ENCODE peak calls at places on chromosomes 16 and 17, in seven cellular contexts. Z is upper lobe of left lung, C is sigmoid colon, E is K562, J is A549, T is HCT116, A is transverse colon. R is an unnamed sample.

GRCh38 chr17:80253631-80254395 is 6.8 kb upstream of the RNF213 start:
- DNase-seq in E (no peak), Z (no peak), C (no peak), T (no peak), A (no peak), J (no peak), R (no peak)

GRCh38 chr17:79792371-79792871 is 4.5 kb downstream of the CBX8 start:
- DNase-seq in A (no peak), E (no peak), J (peak), Z (no peak), T (no peak), C (no peak), R (no peak)

GRCh38 chr17:880074-880870 is 98.1 kb downstream of the MRM3 start:
- DNase-seq in T (no peak), A (no peak), C (no peak), J (no peak), E (no peak), Z (no peak), R (no peak)

GRCh38 chr17:67503184-67503583 is 126.1 kb downstream of the PITPNC1 start:
- DNase-seq in E (no peak), J (no peak), Z (no peak), C (no peak), A (no peak), T (peak), R (no peak)

GRCh38 chr17:9363440-9364350 is 211.9 kb downstream of the STX8 start:
- DNase-seq in E (no peak), J (no peak), C (no peak), Z (no peak), T (peak), A (no peak), R (no peak)

GRCh38 chr16:82059983-82060421 is 24.9 kb downstream of the HSD17B2 start:
- DNase-seq in T (no peak), J (no peak), C (no peak), A (no peak), Z (no peak), E (no peak), R (no peak)

GRCh38 chr17:913207-913606 is 66.4 kb downstream of the NXN start:
- DNase-seq in J (no peak), A (no peak), Z (no peak), E (no peak), C (no peak), T (no peak), R (no peak)

GRCh38 chr17:8081876-8082275 is 5.6 kb downstream of the ALOX12B start:
- DNase-seq in A (no peak), C (no peak), T (no peak), J (no peak), E (no peak), Z (no peak), R (no peak)

GRCh38 chr17:36088559-36089376 is 1.2 kb downstream of the CCL3 start:
- DNase-seq in E (no peak), J (no peak), A (no peak), C (no peak), Z (no peak), T (no peak), R (no peak)
- H3K4me3 ChIP-seq in E (no peak), J (no peak), A (no peak), C (no peak), Z (no peak), T (no peak), R (no peak)

GRCh38 chr17:65583921-65584603 is 22.6 kb upstream of the AXIN2 start:
- DNase-seq in C (no peak), J (no peak), Z (no peak), T (no peak), E (no peak), A (no peak), R (no peak)
- TF ChIP-seq CTCF in C (no peak), J (no peak), Z (no peak), T (no peak), E (no peak), A (no peak), R (no peak)

DNA sequence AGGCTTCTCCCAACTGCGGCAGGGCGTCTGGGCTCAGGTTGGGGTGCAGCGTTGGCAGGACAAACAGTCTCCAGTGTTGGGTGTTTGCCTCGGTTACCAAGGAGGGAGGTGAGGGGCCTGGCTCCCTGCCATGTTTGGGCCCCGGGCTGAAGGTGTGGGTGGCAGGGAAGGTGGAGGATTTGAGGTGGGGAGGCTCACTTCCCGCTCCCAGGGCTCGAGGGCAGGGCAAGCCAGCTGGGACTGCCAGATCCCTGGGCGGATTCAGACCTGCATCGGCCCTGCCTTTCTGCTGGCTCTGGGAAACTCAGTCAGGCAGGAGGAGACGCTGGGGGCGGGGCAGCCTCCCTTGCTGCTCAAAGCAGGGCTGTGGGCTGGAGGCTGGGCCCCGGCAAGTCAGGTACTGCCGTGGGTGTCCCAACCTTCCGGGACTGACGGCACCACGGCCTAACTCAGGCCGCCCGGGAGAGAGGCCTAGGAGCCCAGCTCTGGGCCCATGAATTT is 31.3 kb upstream of the KRT17 start:
- DNase-seq in C (no peak), E (no peak), Z (peak), A (peak), T (no peak), J (no peak), R (peak)
- TF ChIP-seq POLR2A in C (no peak), E (no peak), Z (peak), A (peak), T (no peak), J (no peak), R (no peak)

DNA sequence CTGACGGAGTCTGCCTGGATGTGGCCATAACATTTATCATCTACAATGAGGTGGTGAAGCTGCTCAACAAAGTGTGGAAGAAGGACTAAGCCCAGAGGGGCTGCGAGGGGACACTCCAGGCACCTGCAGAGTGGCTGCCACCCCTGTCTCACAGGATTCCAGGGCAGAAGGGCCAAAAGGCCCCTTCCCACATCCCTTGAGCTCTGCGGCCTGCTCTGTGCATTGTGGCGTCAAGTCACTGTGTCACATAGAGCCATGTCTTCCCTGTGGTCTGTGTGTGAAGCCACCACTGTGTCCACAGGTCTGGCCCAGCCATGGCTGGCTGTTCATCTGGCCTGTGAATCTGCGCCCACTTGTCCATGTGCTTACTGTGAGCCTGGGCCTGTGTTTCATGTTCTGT is 1714.6 kb downstream of the TP53TG3F start:
- DNase-seq in J (no peak), Z (no peak), T (no peak), E (no peak), C (no peak), A (no peak), R (no peak)
- H3K4me3 ChIP-seq in J (no peak), Z (no peak), T (no peak), E (no peak), C (no peak), A (no peak), R (no peak)

GRCh38 chr17:38532451-38532850 is 73.3 kb downstream of the SRCIN1 start:
- DNase-seq in A (no peak), E (no peak), Z (no peak), C (no peak), J (no peak), T (no peak), R (no peak)

GRCh38 chr17:38533241-38533640 is 72.5 kb downstream of the SRCIN1 start:
- DNase-seq in Z (no peak), C (no peak), A (no peak), E (no peak), T (no peak), J (no peak), R (no peak)

GRCh38 chr17:38533706-38534497 is 71.8 kb downstream of the SRCIN1 start:
- DNase-seq in E (no peak), T (no peak), C (no peak), A (no peak), Z (no peak), J (no peak), R (no peak)

DNA sequence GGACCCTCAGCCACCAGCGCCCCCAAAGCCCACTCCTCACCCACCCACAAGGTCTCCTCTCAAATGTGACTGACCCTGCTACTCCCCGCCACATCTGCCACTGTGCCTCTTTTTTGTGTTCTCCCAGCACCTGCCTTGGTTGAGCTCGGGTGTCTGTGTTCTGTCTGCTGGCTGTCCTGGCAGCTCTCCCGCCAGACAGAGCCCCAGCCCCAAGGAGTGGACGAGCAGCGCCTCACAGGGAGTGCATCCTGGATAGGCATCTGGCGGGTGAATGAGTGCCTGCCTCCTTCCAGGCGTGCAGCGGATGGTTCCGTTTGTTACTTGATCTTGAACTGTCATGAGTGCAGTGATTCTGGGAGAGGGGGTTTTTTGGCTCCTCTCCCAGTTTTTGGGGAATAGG is 77.7 kb downstream of the SRCIN1 start:
- DNase-seq in A (no peak), T (no peak), J (no peak), E (no peak), Z (no peak), C (no peak), R (no peak)
- TF ChIP-seq CTCF in A (no peak), T (no peak), J (no peak), E (no peak), Z (no peak), C (no peak), R (no peak)